ENCODE peak calls at places on chromosomes 11 and 22, in four cellular contexts. E is neural progenitor cell, W is colonic mucosa, Y is astrocyte of the spinal cord. K is an unnamed sample.

GRCh38 chr22:33785283-33785991 is 134.8 kb downstream of the LARGE1 start:
- DNase-seq in Y (peak; percentile 7), E (no peak), W (no peak), K (peak; percentile 69)

GRCh38 chr11:28342704-28343103 is 234.5 kb downstream of the METTL15 start:
- DNase-seq in E (no peak), W (no peak), Y (peak; percentile 17), K (peak; percentile 40)

GRCh38 chr11:44837650-44838049 is 110.9 kb downstream of the TSPAN18 start:
- DNase-seq in E (no peak), Y (peak; percentile 5), W (no peak), K (peak; percentile 3)

GRCh38 chr11:33761471-33761870 is 12.8 kb downstream of the FBXO3 start:
- DNase-seq in E (no peak), W (no peak), Y (no peak), K (no peak)

GRCh38 chr11:12961615-12962014 is 47.5 kb upstream of the RASSF10 start:
- DNase-seq in Y (peak; percentile 43), E (no peak), W (no peak), K (peak; percentile 56)

GRCh38 chr11:113014731-113015455 is 53.7 kb downstream of the NCAM1 start:
- DNase-seq in Y (no peak), E (no peak), W (no peak), K (peak; percentile 18)

GRCh38 chr11:6431861-6432260 is 8.9 kb downstream of the HPX start:
- DNase-seq in W (no peak), Y (peak; percentile 50), E (no peak), K (peak; percentile 44)

GRCh38 chr22:39897841-39898240 is 3.0 kb upstream of the GRAP2 start:
- DNase-seq in Y (no peak), E (no peak), W (no peak), K (no peak)

GRCh38 chr11:126282361-126282741 is 542 bp upstream of the TIRAP start:
- DNase-seq in E (peak; percentile 62), Y (peak; percentile 42), W (peak; percentile 53), K (peak; percentile 66)

GRCh38 chr11:129249351-129249750 is 57.2 kb upstream of the ARHGAP32 start:
- DNase-seq in W (no peak), E (no peak), Y (peak; percentile 90), K (peak; percentile 76)

GRCh38 chr11:57792870-57793269 is 31.3 kb downstream of the CTNND1 start:
- DNase-seq in W (peak; percentile 42), E (no peak), Y (no peak), K (no peak)

GRCh38 chr11:3123316-3123715 is 41.8 kb downstream of the OSBPL5 start:
- DNase-seq in Y (no peak), E (no peak), W (peak; percentile 78), K (no peak)

GRCh38 chr11:61969838-61970452 is 2.5 kb upstream of the FTH1 start:
- DNase-seq in E (no peak), Y (peak; percentile 63), W (no peak), K (peak; percentile 92)

GRCh38 chr11:79108851-79109250 is 332.0 kb downstream of the TENM4 start:
- DNase-seq in W (no peak), E (no peak), Y (peak; percentile 42), K (no peak)

GRCh38 chr11:57476883-57477506 is 16.7 kb downstream of the RTN4RL2 start:
- DNase-seq in Y (no peak), W (peak; percentile 67), E (peak; percentile 59), K (peak; percentile 16)

GRCh38 chr22:37485006-37485713 is 1.0 kb downstream of the MFNG start:
- DNase-seq in W (no peak), Y (no peak), E (no peak), K (no peak)

GRCh38 chr22:37559901-37560681 is at the start of gene CDC42EP1:
- DNase-seq in Y (peak; percentile 59), E (peak; percentile 74), W (peak; percentile 84), K (peak; percentile 59)

GRCh38 chr11:35380603-35381002 is 38.8 kb downstream of the SLC1A2 start:
- DNase-seq in E (no peak), W (no peak), Y (no peak), K (peak; percentile 29)

GRCh38 chr11:117825538-117826359 is 1.2 kb upstream of the FXYD2 start:
- DNase-seq in E (no peak), W (no peak), Y (no peak), K (no peak)

GRCh38 chr11:72328366-72329224 is 84.6 kb upstream of the PHOX2A start:
- DNase-seq in E (no peak), Y (peak; percentile 48), W (no peak), K (peak; percentile 57)

GRCh38 chr11:32852142-32852541 is 22.4 kb downstream of the PRRG4 start:
- DNase-seq in E (no peak), Y (peak; percentile 47), W (peak; percentile 58), K (peak; percentile 63)

GRCh38 chr22:49664371-49664881 is 163.2 kb downstream of the BRD1 start:
- DNase-seq in Y (no peak), W (no peak), E (peak; percentile 52), K (no peak)

GRCh38 chr22:27730649-27731433 is 70.7 kb downstream of the MN1 start:
- DNase-seq in W (no peak), Y (no peak), E (peak; percentile 53), K (no peak)

GRCh38 chr11:5257296-5257695 is 2.7 kb upstream of the HBG2 start:
- DNase-seq in E (peak; percentile 35), Y (no peak), W (no peak), K (no peak)

GRCh38 chr22:46776486-46776826 is 14.0 kb downstream of the TBC1D22A start:
- DNase-seq in Y (no peak), E (no peak), W (no peak), K (no peak)
- H3K4me3 ChIP-seq in Y (no peak overlapping the region), E (no peak overlapping the region), W (no peak overlapping the region), K (no peak overlapping the region)

GRCh38 chr11:47188262-47188661 is 2.0 kb upstream of the PACSIN3 start:
- DNase-seq in Y (no peak), W (no peak), E (no peak), K (no peak)
- H3K4me3 ChIP-seq in Y (no peak overlapping the region), W (no peak overlapping the region), E (no peak overlapping the region), K (no peak overlapping the region)

DNA sequence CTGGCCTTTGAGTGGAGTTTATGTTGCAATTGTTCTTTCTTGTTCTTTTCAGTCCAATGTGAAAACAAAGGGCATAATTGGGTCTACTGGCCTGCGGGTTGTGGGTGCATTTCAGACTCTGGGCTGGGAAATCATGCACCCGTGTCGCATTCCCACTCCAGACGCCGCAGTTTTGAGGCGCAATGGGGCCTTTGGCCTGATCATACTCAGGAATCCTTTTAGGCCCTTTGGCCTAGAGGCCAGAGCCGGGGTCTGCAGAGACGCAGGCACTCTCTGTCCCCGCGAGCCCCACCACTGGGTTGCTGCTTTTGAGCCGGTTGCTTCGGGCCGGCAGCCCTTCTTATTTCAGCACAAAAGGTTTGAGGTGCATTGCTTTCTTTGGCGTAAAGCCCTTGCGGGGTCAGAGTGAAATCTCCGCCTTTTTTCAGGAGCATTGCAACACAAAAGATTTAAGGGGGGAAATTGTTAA is 48.4 kb upstream of the DBX1 start:
- DNase-seq in W (no peak), Y (no peak), E (peak; percentile 93), K (no peak)
- H3K4me3 ChIP-seq in W (no peak overlapping the region), Y (no peak overlapping the region), E (peak overlapping the region; percentile 32), K (no peak overlapping the region)

DNA sequence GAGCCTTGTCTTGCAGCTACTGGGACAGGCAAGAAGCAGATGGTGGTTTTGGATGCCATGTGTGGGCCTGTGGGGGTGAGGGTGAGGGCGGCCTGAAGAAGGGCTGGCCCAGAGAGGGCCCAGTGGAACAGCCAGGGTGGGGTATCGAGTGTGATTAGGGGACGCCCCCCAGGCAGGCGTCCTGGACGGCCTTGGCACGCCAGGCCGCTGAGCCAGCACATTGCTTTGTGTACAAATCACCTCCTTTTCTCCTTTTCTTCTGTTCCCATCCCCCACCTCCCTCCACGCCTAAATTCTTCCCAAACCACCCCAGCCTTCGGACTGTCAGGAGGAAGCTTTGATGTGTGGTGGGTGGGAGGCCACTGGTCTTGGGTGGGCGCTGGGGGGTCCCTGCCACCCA is 7.8 kb upstream of the CD248 start:
- DNase-seq in E (no peak), Y (peak; percentile 40), W (no peak), K (peak; percentile 51)
- H3K4me3 ChIP-seq in E (no peak overlapping the region), Y (no peak overlapping the region), W (no peak overlapping the region), K (no peak overlapping the region)

GRCh38 chr22:23512738-23513137 is 67.4 kb downstream of the IGLL1 start:
- DNase-seq in Y (no peak), W (no peak), E (no peak), K (no peak)

GRCh38 chr22:23512348-23512705 is 67.8 kb downstream of the IGLL1 start:
- DNase-seq in E (no peak), Y (no peak), W (no peak), K (no peak)

GRCh38 chr22:23513705-23514104 is 66.4 kb downstream of the IGLL1 start:
- DNase-seq in W (no peak), E (no peak), Y (no peak), K (no peak)

GRCh38 chr22:23511627-23512347 is 68.3 kb downstream of the IGLL1 start:
- DNase-seq in Y (no peak), E (no peak), W (no peak), K (no peak)

DNA sequence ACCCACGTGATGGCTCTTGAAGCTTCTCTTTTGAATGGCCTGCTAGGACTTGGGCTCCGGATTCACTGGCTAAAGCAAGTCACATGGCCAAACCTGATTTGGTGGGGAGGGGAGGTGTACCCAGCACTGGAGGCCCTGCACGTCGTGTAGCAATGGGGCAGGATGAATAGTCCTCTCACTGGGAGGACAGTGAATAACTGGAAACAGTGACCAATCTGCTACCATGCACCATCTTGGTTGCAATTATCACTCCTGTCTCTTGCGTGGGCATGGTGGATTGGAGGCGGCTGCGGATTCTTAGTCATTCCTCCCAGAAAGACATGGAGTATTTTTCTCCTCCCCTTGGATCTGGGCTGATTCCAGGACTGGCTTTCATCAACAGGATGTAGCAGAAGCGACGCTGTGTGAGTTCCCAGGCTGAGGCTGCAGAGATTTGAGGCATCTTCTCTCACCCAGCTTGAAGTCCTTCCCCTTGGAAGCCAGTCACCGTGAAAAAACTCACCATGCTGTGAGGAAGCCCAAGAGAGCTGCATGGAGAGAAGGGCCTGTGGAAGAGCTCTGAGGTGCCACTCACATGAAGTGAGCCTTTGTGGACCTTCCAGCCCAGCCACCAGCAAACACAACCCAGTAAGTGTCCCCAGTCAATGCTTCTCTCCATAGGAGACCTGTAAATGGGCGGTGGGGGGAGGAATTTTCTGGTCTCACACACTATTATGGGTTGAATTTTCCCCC is 70.4 kb downstream of the IGLL1 start:
- DNase-seq in Y (peak; percentile 83), E (no peak), W (no peak), K (peak; percentile 84)
- H3K4me3 ChIP-seq in Y (no peak overlapping the region), E (no peak overlapping the region), W (no peak overlapping the region), K (no peak overlapping the region)

DNA sequence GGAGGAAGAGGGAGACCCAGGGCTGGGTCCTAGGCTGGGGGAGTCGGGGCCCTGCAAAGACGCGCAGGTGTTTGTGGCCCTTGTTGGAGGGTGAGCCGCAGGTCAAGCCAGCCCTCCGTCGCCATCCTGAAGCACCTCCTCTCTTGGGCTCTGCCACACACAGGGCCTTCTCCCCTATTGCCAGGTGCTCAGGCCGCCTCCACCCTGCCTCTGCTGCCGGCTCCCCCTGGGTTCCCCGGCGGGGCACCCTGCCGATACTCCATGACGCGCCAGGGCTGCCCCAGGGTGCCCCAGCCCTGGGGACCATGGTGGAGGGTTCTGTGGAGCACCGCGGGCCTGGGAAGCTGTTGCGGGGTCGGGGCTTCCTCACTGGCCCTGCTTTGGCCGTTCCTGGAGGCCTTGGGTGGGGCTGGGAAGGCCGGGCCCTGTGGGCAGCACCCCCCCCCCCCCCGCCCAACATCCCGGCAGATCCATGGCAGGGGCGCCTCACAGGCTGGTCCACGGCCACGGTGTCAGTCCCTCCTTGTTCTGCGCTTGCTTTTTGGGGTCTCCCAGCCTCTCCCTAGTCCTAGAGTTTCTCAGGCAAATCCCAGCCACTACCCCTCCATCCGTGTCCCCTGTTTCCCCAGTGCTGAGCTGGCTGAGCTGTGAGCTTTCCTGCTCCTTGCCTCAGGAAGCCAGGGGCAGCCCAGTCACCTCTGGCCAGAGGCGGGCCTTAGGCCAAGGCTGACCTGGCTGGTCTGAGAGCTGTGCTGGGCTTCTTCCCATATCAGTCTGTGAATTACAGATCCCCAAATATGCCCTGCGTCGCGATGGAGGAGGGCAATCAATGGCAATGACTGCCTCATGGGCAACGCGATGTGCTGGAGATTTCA is 2.3 kb upstream of the ADORA2A start:
- DNase-seq in E (no peak), Y (no peak), W (no peak), K (no peak)
- H3K4me3 ChIP-seq in E (no peak overlapping the region), Y (no peak overlapping the region), W (no peak overlapping the region), K (no peak overlapping the region)